ENCODE peak calls at places on chromosomes 16 and 17, in seven cellular contexts. S is thoracic aorta, O is DND-41, I is upper lobe of right lung, P is IMR-90, X is bronchial epithelial cell, A is adrenal gland. N is an unnamed sample. For H3K27me3, the result is how much of the 10 kb centered on the place peaks cover.

GRCh38 chr16:10130482-10130996 is 51.7 kb downstream of the GRIN2A start:
- DNase-seq in S (no peak), O (no peak), I (no peak), P (no peak), X (no peak), A (no peak), N (no peak)

GRCh38 chr16:20866161-20866772 is 33.9 kb downstream of the DCUN1D3 start:
- DNase-seq in S (peak), O (no peak), I (no peak), P (peak), X (peak), A (peak), N (peak)

GRCh38 chr16:51151435-51151950 is 423 bp upstream of the SALL1 start:
- DNase-seq in S (no peak), O (no peak), I (no peak), P (peak), X (no peak), A (no peak), N (no peak)

GRCh38 chr16:28326881-28327610 is 34.7 kb downstream of the SBK1 start:
- DNase-seq in S (no peak), O (peak), I (peak), P (peak), X (peak), A (peak), N (no peak)

GRCh38 chr17:59762022-59762825 is 54.8 kb downstream of the VMP1 start:
- DNase-seq in S (no peak), O (no peak), I (no peak), P (peak), X (peak), A (no peak), N (no peak)

GRCh38 chr16:68524069-68524820 is 14.8 kb upstream of the ZFP90 start:
- DNase-seq in S (no peak), O (no peak), I (no peak), P (no peak), X (no peak), A (no peak), N (no peak)

GRCh38 chr16:15539197-15539596 is 103.8 kb downstream of the MARF1 start:
- DNase-seq in S (no peak), O (no peak), I (no peak), P (no peak), X (no peak), A (no peak), N (no peak)

GRCh38 chr17:36599546-36600250 is 1.7 kb upstream of the MRM1 start:
- DNase-seq in S (no peak), O (no peak), I (peak), P (no peak), X (no peak), A (no peak), N (no peak)

GRCh38 chr16:1884155-1884760 is 12.3 kb upstream of the MEIOB start:
- DNase-seq in S (no peak), O (no peak), I (no peak), P (no peak), X (peak), A (no peak), N (no peak)

GRCh38 chr16:89913408-89914387 is 5.0 kb upstream of the MC1R start:
- DNase-seq in S (no peak), O (no peak), I (no peak), P (no peak), X (no peak), A (no peak), N (no peak)

GRCh38 chr16:11273721-11274324 is 394 bp upstream of the PRM3 start:
- DNase-seq in S (no peak), O (no peak), I (no peak), P (no peak), X (no peak), A (no peak), N (no peak)

GRCh38 chr17:55266051-55266957 is 1.5 kb downstream of the HLF start:
- DNase-seq in S (no peak), O (no peak), I (peak), P (no peak), X (no peak), A (peak), N (peak)

GRCh38 chr16:49467540-49468372 is 94.2 kb downstream of the C16orf78 start:
- DNase-seq in S (no peak), O (peak), I (no peak), P (no peak), X (no peak), A (no peak), N (no peak)

GRCh38 chr16:68993885-68994284 is 111.6 kb upstream of the HAS3 start:
- DNase-seq in S (no peak), O (no peak), I (no peak), P (peak), X (peak), A (no peak), N (no peak)

GRCh38 chr16:69514366-69514765 is 51.4 kb upstream of the NFAT5 start:
- DNase-seq in S (no peak), O (no peak), I (no peak), P (no peak), X (no peak), A (no peak), N (no peak)

GRCh38 chr17:51184124-51184523 is 17.9 kb downstream of the NME2 start:
- DNase-seq in S (no peak), O (no peak), I (no peak), P (no peak), X (no peak), A (no peak), N (no peak)

GRCh38 chr17:10787306-10788020 is 16.4 kb downstream of the TMEM238L start:
- DNase-seq in S (no peak), O (no peak), I (no peak), P (no peak), X (no peak), A (no peak), N (no peak)

GRCh38 chr16:18936727-18937340 is 10.6 kb upstream of the SMG1 start:
- DNase-seq in S (no peak), O (no peak), I (no peak), P (no peak), X (no peak), A (no peak), N (no peak)

GRCh38 chr17:45273551-45273957 is 11.7 kb upstream of the SPATA32 start:
- DNase-seq in S (no peak), O (no peak), I (no peak), P (no peak), X (no peak), A (no peak), N (no peak)

GRCh38 chr17:28941251-28941650 is 10.1 kb downstream of the PHF12 start:
- DNase-seq in S (no peak), O (no peak), I (no peak), P (no peak), X (no peak), A (no peak), N (no peak)

GRCh38 chr16:29825145-29826044 is 5.1 kb downstream of the MVP start:
- DNase-seq in S (no peak), O (no peak), I (no peak), P (peak), X (peak), A (peak), N (peak)

GRCh38 chr17:4476017-4476416 is 22.7 kb upstream of the SPNS2 start:
- DNase-seq in S (no peak), O (no peak), I (no peak), P (no peak), X (no peak), A (no peak), N (no peak)

GRCh38 chr16:85454171-85454883 is 158.8 kb upstream of the GSE1 start:
- DNase-seq in S (no peak), O (no peak), I (no peak), P (no peak), X (no peak), A (no peak), N (no peak)

GRCh38 chr16:12340151-12340733 is 363.7 kb downstream of the SNX29 start:
- DNase-seq in S (no peak), O (no peak), I (no peak), P (peak), X (peak), A (peak), N (no peak)
- TF ChIP-seq CTCF in S (no peak), O (peak), I (peak), P (peak), X (peak), A (peak), N (peak)

GRCh38 chr17:72110231-72110952 is 10.4 kb upstream of the SOX9 start:
- DNase-seq in S (no peak), O (no peak), I (no peak), P (no peak), X (peak), A (no peak), N (no peak)
- H3K4me3 ChIP-seq in S (peak), O (no peak), I (peak), P (peak), X (peak), A (no peak), N (no peak)

GRCh38 chr17:14295676-14296075 is 5.2 kb upstream of the HS3ST3B1 start:
- DNase-seq in S (no peak), O (no peak), I (no peak), P (no peak), X (no peak), A (no peak), N (no peak)
- H3K27me3 ChIP-seq in S (under half), O (under half), I (half or more), P (under half), X (under half), A (half or more), N (under half)

GRCh38 chr16:636206-637080 is at the start of gene METTL26:
- DNase-seq in S (peak), O (peak), I (peak), P (peak), X (peak), A (peak), N (peak)
- TF ChIP-seq CTCF in S (no peak), O (peak), I (no peak), P (peak), X (peak), A (no peak), N (no peak)

DNA sequence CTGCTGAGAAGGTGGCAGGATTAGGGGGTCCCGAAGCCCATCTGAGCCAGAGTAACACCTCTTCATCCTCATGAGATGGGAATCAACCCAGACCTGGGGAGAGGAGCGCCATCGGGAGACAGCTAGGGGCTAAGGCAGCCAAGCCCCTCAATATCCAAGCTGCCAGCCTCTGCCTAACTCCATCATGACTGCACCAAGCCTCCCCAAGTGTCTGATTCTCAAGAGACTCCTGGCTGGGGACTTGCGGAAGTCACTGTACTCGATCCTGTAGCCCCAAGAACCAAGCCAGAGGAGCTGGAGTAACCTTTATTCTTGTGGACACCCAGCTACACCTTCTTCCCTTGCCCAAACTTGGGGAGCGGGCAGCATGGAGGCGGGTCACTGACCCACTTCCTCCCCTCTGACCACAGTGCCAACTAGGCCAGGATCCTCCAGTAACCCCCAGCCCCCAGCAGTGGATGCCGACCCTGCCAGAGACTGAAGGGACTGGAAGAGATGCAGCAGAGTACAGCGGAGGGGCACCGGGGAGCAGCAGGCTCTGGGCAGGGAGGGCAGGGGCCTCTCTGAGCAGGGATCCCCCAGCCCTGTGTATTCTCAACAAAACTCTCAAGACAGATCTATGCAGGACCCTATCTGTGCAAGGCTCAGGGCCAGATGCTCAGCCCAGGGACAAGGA is 13.3 kb downstream of the HDAC5 start:
- DNase-seq in S (no peak), O (no peak), I (no peak), P (no peak), X (no peak), A (no peak), N (no peak)
- H3K4me3 ChIP-seq in S (peak), O (no peak), I (peak), P (peak), X (no peak), A (peak), N (peak)

GRCh38 chr16:56191807-56192643 is 736 bp downstream of the GNAO1 start:
- DNase-seq in S (no peak), O (peak), I (no peak), P (no peak), X (no peak), A (no peak), N (no peak)
- H3K27me3 ChIP-seq in S (under half), O (under half), I (half or more), P (half or more), X (under half), A (under half), N (under half)

DNA sequence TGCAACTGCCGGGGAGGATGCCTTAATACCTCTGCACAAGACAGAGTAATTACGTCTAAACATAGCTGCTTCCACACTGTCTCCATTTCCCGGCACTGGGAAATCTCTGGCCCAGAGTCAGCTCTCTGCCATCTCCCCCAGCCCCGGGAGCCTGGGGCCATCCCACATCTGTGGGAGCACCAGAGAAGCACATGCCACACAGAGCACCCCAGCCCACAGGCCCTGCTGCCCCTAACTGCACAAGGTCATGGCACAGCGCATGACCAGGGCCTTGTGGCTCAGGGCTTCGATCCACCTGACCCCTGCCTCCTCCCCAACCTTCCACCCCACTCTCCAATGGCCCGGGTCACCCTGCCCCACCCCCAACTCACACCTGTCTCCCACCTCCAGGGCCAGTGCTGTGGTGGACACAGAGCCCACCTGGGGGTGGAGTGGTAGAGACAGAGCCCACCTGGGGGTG is 36.6 kb upstream of the RBFOX3 start:
- DNase-seq in S (no peak), O (no peak), I (peak), P (no peak), X (no peak), A (no peak), N (no peak)
- TF ChIP-seq CTCF in S (no peak), O (no peak), I (no peak), P (no peak), X (no peak), A (no peak), N (no peak)

N was measured in GM06990.